ENCODE peak calls at places on chromosomes 12 and 14, in ten cellular contexts. R is iris pigment epithelial cell; J is HEK293T; T is CD4-positive, alpha-beta T cell; V is NCI-H187; N is left colon; W is natural killer cell; F is fibroblast of mammary gland; M is NCI-H526; X is T47D. O is an unnamed sample.

GRCh38 chr12:92133795-92134637 is 11.6 kb downstream of the BTG1 start:
- DNase-seq in R (no peak), J (no peak), T (no peak), V (no peak), N (no peak), W (no peak), F (no peak), M (peak), X (no peak), O (no peak)

GRCh38 chr14:30417999-30418398 is 141.0 kb upstream of the G2E3 start:
- DNase-seq in R (no peak), J (no peak), T (no peak), V (no peak), N (no peak), W (no peak), F (no peak), M (no peak), X (no peak), O (no peak)

GRCh38 chr12:8493084-8493483 is 20.2 kb upstream of the CLEC4D start:
- DNase-seq in R (no peak), J (no peak), T (no peak), V (no peak), N (no peak), W (no peak), F (no peak), M (no peak), X (no peak), O (no peak)

GRCh38 chr12:19398376-19399363 is 40.6 kb upstream of the AEBP2 start:
- DNase-seq in R (no peak), J (no peak), T (no peak), V (no peak), N (no peak), W (no peak), F (peak), M (no peak), X (no peak), O (peak)

GRCh38 chr14:81122326-81122725 is 98.4 kb downstream of the GTF2A1 start:
- DNase-seq in R (no peak), J (no peak), T (no peak), V (no peak), N (no peak), W (no peak), F (no peak), M (peak), X (no peak), O (no peak)

GRCh38 chr12:12486661-12487240 is 75.9 kb downstream of the DUSP16 start:
- DNase-seq in R (no peak), J (no peak), T (no peak), V (no peak), N (no peak), W (no peak), F (no peak), M (no peak), X (no peak), O (no peak)

GRCh38 chr12:95773320-95773719 is 17.2 kb downstream of the NTN4 start:
- DNase-seq in R (no peak), J (no peak), T (no peak), V (no peak), N (no peak), W (no peak), F (no peak), M (no peak), X (no peak), O (no peak)

GRCh38 chr12:32970465-32971110 is 74.0 kb upstream of the PKP2 start:
- DNase-seq in R (no peak), J (no peak), T (no peak), V (no peak), N (no peak), W (no peak), F (no peak), M (no peak), X (no peak), O (no peak)

GRCh38 chr12:105324704-105325103 is 5.8 kb upstream of the C12orf75 start:
- DNase-seq in R (no peak), J (no peak), T (no peak), V (no peak), N (no peak), W (no peak), F (no peak), M (no peak), X (no peak), O (no peak)

GRCh38 chr14:68176687-68177086 is 357.1 kb downstream of the RAD51B start:
- DNase-seq in R (no peak), J (no peak), T (no peak), V (no peak), N (no peak), W (no peak), F (no peak), M (no peak), X (no peak), O (no peak)

GRCh38 chr12:78385541-78385940 is 479.0 kb upstream of the SYT1 start:
- DNase-seq in R (peak), J (no peak), T (no peak), V (no peak), N (no peak), W (no peak), F (peak), M (no peak), X (no peak), O (peak)

GRCh38 chr12:51533799-51534198 is 57.2 kb upstream of the SCN8A start:
- DNase-seq in R (peak), J (no peak), T (no peak), V (no peak), N (no peak), W (no peak), F (peak), M (peak), X (no peak), O (peak)

GRCh38 chr12:111035578-111036301 is 115.4 kb upstream of the MYL2 start:
- DNase-seq in R (no peak), J (no peak), T (no peak), V (no peak), N (no peak), W (no peak), F (no peak), M (peak), X (no peak), O (no peak)